ENCODE peak calls at places on chromosomes 4 and X, in four cellular contexts. One of them, this sample, is unnamed.

GRCh38 chr4:38188631-38189101 is 228.5 kb downstream of the PTTG2 start:
- DNase-seq in tibial artery: no peak
- DNase-seq in lower lobe of right lung: no peak
- DNase-seq in lung: peak; percentile 35
- DNase-seq in this sample: no peak

GRCh38 chr4:17276821-17277220 is 235.1 kb downstream of the QDPR start:
- DNase-seq in tibial artery: peak; percentile 36
- DNase-seq in lower lobe of right lung: no peak
- DNase-seq in lung: no peak
- DNase-seq in this sample: no peak

GRCh38 chr4:6308890-6309643 is 39.4 kb downstream of the WFS1 start:
- DNase-seq in tibial artery: no peak
- DNase-seq in lower lobe of right lung: no peak
- DNase-seq in lung: no peak
- DNase-seq in this sample: no peak

GRCh38 chr4:100635899-100636298 is 118.1 kb upstream of the EMCN start:
- DNase-seq in tibial artery: no peak
- DNase-seq in lower lobe of right lung: no peak
- DNase-seq in lung: no peak
- DNase-seq in this sample: peak; percentile 72

GRCh38 chr4:147678796-147679549 is 5.0 kb downstream of the PRMT9 start:
- DNase-seq in tibial artery: no peak
- DNase-seq in lower lobe of right lung: no peak
- DNase-seq in lung: no peak
- DNase-seq in this sample: no peak

GRCh38 chr4:48739560-48740019 is 40.5 kb downstream of the FRYL start:
- DNase-seq in tibial artery: no peak
- DNase-seq in lower lobe of right lung: no peak
- DNase-seq in lung: no peak
- DNase-seq in this sample: no peak

GRCh38 chr4:168664242-168664897 is 167.5 kb downstream of the PALLD start:
- DNase-seq in tibial artery: no peak
- DNase-seq in lower lobe of right lung: no peak
- DNase-seq in lung: no peak
- DNase-seq in this sample: no peak

GRCh38 chr4:70838972-70839536 is 636 bp downstream of the GRSF1 start:
- DNase-seq in tibial artery: peak; percentile 61
- DNase-seq in lower lobe of right lung: peak; percentile 84
- DNase-seq in lung: peak; percentile 66
- DNase-seq in this sample: peak; percentile 65

GRCh38 chrX:19893722-19894121 is 6.3 kb upstream of the SH3KBP1 start:
- DNase-seq in tibial artery: no peak
- DNase-seq in lower lobe of right lung: no peak
- DNase-seq in lung: no peak
- DNase-seq in this sample: no peak

GRCh38 chrX:28610746-28611145 is 23.5 kb downstream of the IL1RAPL1 start:
- DNase-seq in tibial artery: no peak
- DNase-seq in lower lobe of right lung: no peak
- DNase-seq in lung: no peak
- DNase-seq in this sample: no peak

GRCh38 chrX:153438522-153438921 is 7.3 kb downstream of the TREX2 start:
- DNase-seq in tibial artery: no peak
- DNase-seq in lower lobe of right lung: no peak
- DNase-seq in lung: no peak
- DNase-seq in this sample: no peak

GRCh38 chr4:43776371-43776770 is 672.2 kb downstream of the KCTD8 start:
- DNase-seq in tibial artery: no peak
- DNase-seq in lower lobe of right lung: no peak
- DNase-seq in lung: no peak
- DNase-seq in this sample: no peak

GRCh38 chrX:10501606-10502005 is 118.8 kb downstream of the MID1 start:
- DNase-seq in tibial artery: no peak
- DNase-seq in lower lobe of right lung: no peak
- DNase-seq in lung: no peak
- DNase-seq in this sample: no peak

GRCh38 chrX:118239471-118239870 is 106.4 kb upstream of the WDR44 start:
- DNase-seq in tibial artery: no peak
- DNase-seq in lower lobe of right lung: no peak
- DNase-seq in lung: no peak
- DNase-seq in this sample: no peak

GRCh38 chr4:38509551-38509950 is 154.4 kb upstream of the KLF3 start:
- DNase-seq in tibial artery: no peak
- DNase-seq in lower lobe of right lung: no peak
- DNase-seq in lung: no peak
- DNase-seq in this sample: no peak

GRCh38 chr4:113760094-113760851 is 1.3 kb downstream of the CAMK2D start:
- DNase-seq in tibial artery: peak; percentile 56
- DNase-seq in lower lobe of right lung: peak; percentile 56
- DNase-seq in lung: peak; percentile 58
- DNase-seq in this sample: peak; percentile 28

GRCh38 chr4:80026080-80026479 is 46.9 kb downstream of the ANTXR2 start:
- DNase-seq in tibial artery: no peak
- DNase-seq in lower lobe of right lung: no peak
- DNase-seq in lung: no peak
- DNase-seq in this sample: no peak
- TF ChIP-seq CTCF in tibial artery: no peak
- TF ChIP-seq CTCF in lower lobe of right lung: no peak
- TF ChIP-seq CTCF in lung: no peak
- TF ChIP-seq CTCF in this sample: no peak

GRCh38 chrX:8037593-8038348 is 110.6 kb upstream of the PNPLA4 start:
- DNase-seq in tibial artery: no peak
- DNase-seq in lower lobe of right lung: no peak
- DNase-seq in lung: no peak
- DNase-seq in this sample: no peak
- H3K4me3 ChIP-seq in tibial artery: no peak overlapping the region
- H3K4me3 ChIP-seq in lower lobe of right lung: peak overlapping the region; percentile 20
- H3K4me3 ChIP-seq in lung: no peak overlapping the region
- H3K4me3 ChIP-seq in this sample: no peak overlapping the region

GRCh38 chrX:107712231-107713204 is 63.1 kb downstream of the TSC22D3 start:
- DNase-seq in tibial artery: peak; percentile 71
- DNase-seq in lower lobe of right lung: no peak
- DNase-seq in lung: no peak
- DNase-seq in this sample: peak; percentile 38

GRCh38 chrX:107714196-107714811 is 61.3 kb downstream of the TSC22D3 start:
- DNase-seq in tibial artery: no peak
- DNase-seq in lower lobe of right lung: peak; percentile 54
- DNase-seq in lung: no peak
- DNase-seq in this sample: no peak

GRCh38 chrX:107711521-107712041 is 64.0 kb downstream of the TSC22D3 start:
- DNase-seq in tibial artery: no peak
- DNase-seq in lower lobe of right lung: no peak
- DNase-seq in lung: no peak
- DNase-seq in this sample: no peak

GRCh38 chrX:107715331-107716044 is 60.1 kb downstream of the TSC22D3 start:
- DNase-seq in tibial artery: no peak
- DNase-seq in lower lobe of right lung: peak; percentile 51
- DNase-seq in lung: no peak
- DNase-seq in this sample: no peak

DNA sequence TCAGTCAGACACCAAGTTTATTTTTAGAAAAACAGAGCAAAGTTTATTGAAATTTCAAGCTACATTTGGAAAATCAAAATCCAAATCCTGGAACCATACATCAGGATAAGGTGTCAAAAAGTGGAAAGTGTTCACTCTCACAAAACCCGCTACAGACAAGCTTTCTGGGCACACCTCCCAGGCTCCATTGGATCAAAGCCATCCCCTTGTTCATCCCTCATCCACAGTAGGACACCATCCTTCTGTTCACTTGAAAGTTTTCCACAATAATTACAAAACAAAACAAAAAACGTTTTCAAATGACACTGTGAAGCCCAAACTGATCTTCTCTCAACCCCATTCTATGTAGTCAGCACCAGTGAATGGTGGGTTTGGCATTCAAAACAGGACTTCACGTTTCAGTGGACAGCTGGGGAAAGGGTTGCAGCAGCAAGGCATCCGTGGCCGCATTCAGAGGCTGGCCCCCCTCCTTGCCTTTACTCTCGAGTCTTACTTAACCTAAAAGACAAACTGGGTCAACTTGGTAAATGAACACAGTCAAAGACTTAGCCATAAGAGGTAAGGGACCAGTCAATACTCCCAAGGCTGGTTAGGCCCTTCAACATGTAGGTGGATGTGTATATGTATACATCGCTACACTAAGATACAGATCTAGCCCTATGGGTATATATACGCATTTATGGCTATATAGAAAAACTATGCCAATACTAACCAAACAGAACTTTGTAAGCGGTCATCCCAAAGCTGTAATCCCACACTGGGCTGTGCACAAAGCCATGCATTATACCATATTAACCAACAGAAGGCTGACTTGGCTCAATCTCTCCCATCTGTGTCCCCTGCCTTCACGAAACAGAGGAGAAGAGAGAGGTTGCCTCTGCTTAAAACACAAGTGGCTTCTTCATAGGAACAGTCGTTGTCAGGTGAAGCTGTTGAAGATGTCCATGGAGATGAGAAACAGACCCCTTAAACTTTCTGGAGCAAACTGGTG is 62.1 kb downstream of the TSC22D3 start:
- DNase-seq in tibial artery: no peak
- DNase-seq in lower lobe of right lung: no peak
- DNase-seq in lung: no peak
- DNase-seq in this sample: no peak
- H3K4me1 ChIP-seq in tibial artery: peaks cover 14% of the 10 kb centered on the region
- H3K4me1 ChIP-seq in lower lobe of right lung: peaks cover 45% of the 10 kb centered on the region
- H3K4me1 ChIP-seq in lung: peaks cover 1% of the 10 kb centered on the region
- H3K4me1 ChIP-seq in this sample: peaks cover 60% of the 10 kb centered on the region

GRCh38 chrX:148047216-148047615 is 66.1 kb downstream of the FMR1NB start:
- DNase-seq in tibial artery: no peak
- DNase-seq in lower lobe of right lung: no peak
- DNase-seq in lung: no peak
- DNase-seq in this sample: no peak

GRCh38 chrX:148051973-148052372 is 70.8 kb downstream of the FMR1NB start:
- DNase-seq in tibial artery: no peak
- DNase-seq in lower lobe of right lung: no peak
- DNase-seq in lung: no peak
- DNase-seq in this sample: no peak

GRCh38 chrX:148043456-148043855 is 62.3 kb downstream of the FMR1NB start:
- DNase-seq in tibial artery: no peak
- DNase-seq in lower lobe of right lung: no peak
- DNase-seq in lung: no peak
- DNase-seq in this sample: no peak

DNA sequence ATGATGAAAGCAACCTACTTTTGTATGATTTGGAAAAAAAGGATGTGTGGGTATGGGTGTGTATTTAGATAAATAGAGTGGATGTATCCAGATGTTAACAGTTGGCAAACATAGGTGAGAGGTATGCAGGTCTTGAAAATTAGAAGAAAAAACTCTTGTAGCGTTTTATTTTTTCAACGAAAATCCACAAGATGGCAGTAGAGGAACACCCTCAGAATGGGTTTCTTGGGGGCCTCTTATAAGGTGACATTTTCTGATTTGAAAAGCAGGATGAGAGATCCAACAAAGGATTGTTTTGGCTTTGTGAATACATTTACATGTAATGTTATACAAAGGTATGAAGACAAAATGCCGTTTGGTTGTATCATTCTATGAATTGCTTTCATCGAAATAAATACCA is 68.3 kb downstream of the FMR1NB start:
- DNase-seq in tibial artery: no peak
- DNase-seq in lower lobe of right lung: no peak
- DNase-seq in lung: no peak
- DNase-seq in this sample: no peak
- TF ChIP-seq CTCF in tibial artery: peak; percentile 25
- TF ChIP-seq CTCF in lower lobe of right lung: peak; percentile 37
- TF ChIP-seq CTCF in lung: peak; percentile 4
- TF ChIP-seq CTCF in this sample: peak; percentile 38